ENCODE peak calls at places on chromosomes 13 and 19, in five cellular contexts. U is tibial nerve; G is lower lobe of right lung; P is lung; J is CD8-positive, alpha-beta memory T cell. Q is an unnamed sample.

GRCh38 chr19:56423276-56423984 is 19.3 kb downstream of the ZNF583 start:
- DNase-seq in P (no peak), G (no peak), U (no peak), J (no peak), Q (no peak)

GRCh38 chr13:40787062-40787461 is 2.3 kb upstream of the SLC25A15 start:
- DNase-seq in J (no peak), G (no peak), U (no peak), P (no peak), Q (no peak)

GRCh38 chr13:52195052-52195837 is 35.8 kb upstream of the NEK3 start:
- DNase-seq in J (peak; percentile 30), P (peak; percentile 69), G (peak; percentile 89), U (peak; percentile 51), Q (peak; percentile 52)

GRCh38 chr19:19134687-19135158 is 3.6 kb downstream of the TMEM161A start:
- DNase-seq in G (peak; percentile 67), U (no peak), P (no peak), J (no peak), Q (no peak)

GRCh38 chr13:51976423-51976822 is 34.8 kb downstream of the ATP7B start:
- DNase-seq in G (no peak), P (no peak), J (no peak), U (no peak), Q (no peak)

GRCh38 chr19:49790866-49791265 is 22.2 kb downstream of the FUZ start:
- DNase-seq in G (no peak), U (no peak), P (no peak), J (no peak), Q (no peak)

GRCh38 chr13:71866173-71867091 is 572 bp downstream of the DACH1 start:
- DNase-seq in U (no peak), J (no peak), G (peak; percentile 63), P (no peak), Q (peak; percentile 59)

GRCh38 chr19:44260695-44261446 is 1.2 kb downstream of the ZNF233 start:
- DNase-seq in P (no peak), G (no peak), J (no peak), U (no peak), Q (no peak)

GRCh38 chr19:15249912-15250634 is 17.8 kb upstream of the EPHX3 start:
- DNase-seq in U (no peak), P (no peak), J (no peak), G (no peak), Q (no peak)

GRCh38 chr19:46903458-46903857 is 42.7 kb downstream of the ARHGAP35 start:
- DNase-seq in J (no peak), U (no peak), P (no peak), G (no peak), Q (no peak)

GRCh38 chr19:1249298-1249989 is 1.1 kb downstream of the MIDN start:
- DNase-seq in U (peak; percentile 93), J (peak; percentile 92), G (peak; percentile 97), P (peak; percentile 91), Q (peak; percentile 91)

DNA sequence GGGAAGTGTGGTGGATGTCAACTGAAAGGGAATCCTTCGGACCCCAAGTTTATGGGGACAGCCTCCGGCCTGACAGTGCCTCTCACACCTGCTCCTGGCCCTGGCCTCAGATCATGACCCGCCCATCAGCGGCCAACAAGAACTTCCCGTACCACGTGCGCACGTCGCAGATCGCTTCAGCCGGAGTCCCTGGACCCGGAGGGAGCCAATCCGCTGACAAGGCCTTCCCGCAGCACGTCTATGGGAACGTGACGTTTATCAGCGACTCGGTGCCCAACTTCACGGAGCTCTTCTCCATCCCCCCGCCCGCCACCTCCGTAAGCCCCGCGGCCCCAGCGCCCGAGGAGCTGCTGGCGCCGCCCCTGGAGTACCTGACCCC is 2.0 kb upstream of the MEGF8 start:
- DNase-seq in U (no peak), J (no peak), P (no peak), G (no peak), Q (no peak)
- H3K4me1 ChIP-seq in U (peaks cover 41% of the 10 kb centered on the region), J (peaks cover 23% of the 10 kb centered on the region), P (no peaks in the 10 kb centered on the region), G (peaks cover 30% of the 10 kb centered on the region), Q (peaks cover 29% of the 10 kb centered on the region)

GRCh38 chr19:55227241-55228014 is 1.1 kb downstream of the TMEM86B start:
- DNase-seq in P (no peak), U (no peak), G (no peak), J (no peak), Q (no peak)

GRCh38 chr19:55229145-55229788 is 704 bp upstream of the TMEM86B start:
- DNase-seq in P (no peak), J (no peak), G (no peak), U (no peak), Q (no peak)

GRCh38 chr19:55228403-55229031 is at the start of gene TMEM86B:
- DNase-seq in J (no peak), P (no peak), U (no peak), G (no peak), Q (no peak)

GRCh38 chr19:55226788-55227187 is 1.8 kb downstream of the TMEM86B start:
- DNase-seq in U (no peak), G (no peak), P (no peak), J (no peak), Q (no peak)

DNA sequence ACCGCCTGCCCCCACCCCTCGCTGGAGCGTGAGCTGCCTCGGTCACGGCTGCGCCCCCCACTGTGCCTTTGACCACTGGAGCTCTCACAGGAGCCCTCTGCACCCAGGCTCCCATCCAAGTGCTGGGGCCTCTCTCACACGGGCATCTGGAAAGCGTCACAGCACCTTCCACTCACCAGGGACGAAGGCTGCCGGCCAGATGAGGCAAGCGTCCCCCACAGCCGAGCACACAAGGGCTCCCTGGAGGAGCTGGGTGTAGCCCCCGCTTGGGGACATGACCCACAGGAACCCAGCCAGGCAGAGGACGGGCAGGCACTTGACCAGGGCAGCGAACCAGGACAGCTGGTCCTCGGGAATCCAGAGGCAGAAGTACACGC is 560 bp downstream of the TMEM86B start:
- DNase-seq in P (no peak), G (no peak), J (no peak), U (no peak), Q (no peak)
- H3K36me3 ChIP-seq in P (peaks cover 18% of the 10 kb centered on the region), G (peaks cover 65% of the 10 kb centered on the region), J (peaks cover 27% of the 10 kb centered on the region), U (peaks cover 24% of the 10 kb centered on the region), Q (peaks cover 63% of the 10 kb centered on the region)

DNA sequence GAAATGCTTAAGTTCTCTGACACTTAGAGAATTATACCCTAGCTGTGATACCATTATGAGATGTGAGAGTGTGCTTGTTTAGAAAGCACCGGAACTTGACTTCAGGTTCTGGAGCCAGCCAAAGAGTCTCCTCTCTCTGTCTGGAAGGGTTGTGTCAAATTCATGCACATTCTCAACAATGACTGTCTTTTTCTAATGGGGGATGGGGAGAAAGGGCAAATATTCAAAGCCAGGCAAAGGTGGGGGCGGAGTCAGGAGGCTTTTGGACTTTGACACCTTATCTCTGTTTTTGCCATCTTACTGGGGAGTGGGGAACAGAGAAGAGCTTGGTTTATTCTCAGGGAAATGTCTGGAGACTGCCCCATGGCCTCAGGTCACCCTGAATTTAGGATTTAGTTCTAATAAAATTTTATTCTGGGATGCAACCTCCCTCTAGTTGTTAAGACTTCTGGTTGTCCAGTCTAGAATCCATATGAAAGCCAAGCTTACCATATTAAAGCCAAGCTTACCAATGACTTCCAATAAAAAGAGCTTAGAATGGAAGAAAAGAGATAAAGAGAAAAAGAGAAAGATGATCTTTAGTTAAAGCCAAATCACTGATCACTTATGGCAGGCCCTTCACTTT is 28.2 kb upstream of the KPNA3 start:
- DNase-seq in G (no peak), P (no peak), U (no peak), J (no peak), Q (no peak)
- H3K4me1 ChIP-seq in G (no peaks in the 10 kb centered on the region), P (no peaks in the 10 kb centered on the region), U (no peaks in the 10 kb centered on the region), J (no peaks in the 10 kb centered on the region), Q (no peaks in the 10 kb centered on the region)

GRCh38 chr19:5142725-5143097 is 173.8 kb downstream of the KDM4B start:
- DNase-seq in U (no peak), J (no peak), P (no peak), G (peak; percentile 28), Q (no peak)
- H3K36me3 ChIP-seq in U (peaks cover 18% of the 10 kb centered on the region), J (no peaks in the 10 kb centered on the region), P (peaks cover 10% of the 10 kb centered on the region), G (peaks cover 94% of the 10 kb centered on the region), Q (peaks cover 76% of the 10 kb centered on the region)

GRCh38 chr19:13023666-13024065 is 28.4 kb downstream of the NFIX start:
- DNase-seq in G (no peak), U (no peak), J (no peak), P (no peak), Q (no peak)

GRCh38 chr19:13024126-13024957 is 29.1 kb downstream of the NFIX start:
- DNase-seq in G (peak; percentile 47), U (no peak), J (no peak), P (no peak), Q (no peak)

GRCh38 chr19:13022111-13022858 is 27.0 kb downstream of the NFIX start:
- DNase-seq in P (no peak), J (no peak), U (no peak), G (peak; percentile 49), Q (peak; percentile 84)

GRCh38 chr19:13024958-13025653 is 29.8 kb downstream of the NFIX start:
- DNase-seq in G (peak; percentile 79), U (no peak), P (no peak), J (no peak), Q (no peak)

GRCh38 chr19:13022859-13023636 is 27.8 kb downstream of the NFIX start:
- DNase-seq in G (peak; percentile 78), J (no peak), U (peak; percentile 73), P (peak; percentile 73), Q (peak; percentile 93)
- H3K4me1 ChIP-seq in G (peaks cover 95% of the 10 kb centered on the region), J (peaks cover 20% of the 10 kb centered on the region), U (peaks cover 92% of the 10 kb centered on the region), P (peaks cover 15% of the 10 kb centered on the region), Q (peaks cover 18% of the 10 kb centered on the region)

GRCh38 chr19:40682431-40682964 is 8.0 kb downstream of the NUMBL start:
- DNase-seq in U (no peak), J (no peak), G (no peak), P (no peak), Q (no peak)
- H3K36me3 ChIP-seq in U (peaks cover 23% of the 10 kb centered on the region), J (no peaks in the 10 kb centered on the region), G (peaks cover 89% of the 10 kb centered on the region), P (no peaks in the 10 kb centered on the region), Q (peaks cover 85% of the 10 kb centered on the region)

GRCh38 chr13:79402679-79403078 is 3.4 kb downstream of the RBM26 start:
- DNase-seq in G (no peak), P (no peak), U (no peak), J (no peak), Q (no peak)
- H3K4me1 ChIP-seq in G (peaks cover 70% of the 10 kb centered on the region), P (peaks cover 21% of the 10 kb centered on the region), U (peaks cover 79% of the 10 kb centered on the region), J (peaks cover 65% of the 10 kb centered on the region), Q (peaks cover 37% of the 10 kb centered on the region)

GRCh38 chr19:10995926-10996600 is 35.2 kb downstream of the SMARCA4 start:
- DNase-seq in G (no peak), J (no peak), P (no peak), U (no peak), Q (no peak)

GRCh38 chr19:10998045-10998533 is 37.3 kb downstream of the SMARCA4 start:
- DNase-seq in U (peak; percentile 19), J (no peak), P (peak; percentile 37), G (no peak), Q (no peak)
- H3K36me3 ChIP-seq in U (peaks cover 10% of the 10 kb centered on the region), J (peaks cover 37% of the 10 kb centered on the region), P (peaks cover 30% of the 10 kb centered on the region), G (peaks cover 98% of the 10 kb centered on the region), Q (peaks cover 42% of the 10 kb centered on the region)

DNA sequence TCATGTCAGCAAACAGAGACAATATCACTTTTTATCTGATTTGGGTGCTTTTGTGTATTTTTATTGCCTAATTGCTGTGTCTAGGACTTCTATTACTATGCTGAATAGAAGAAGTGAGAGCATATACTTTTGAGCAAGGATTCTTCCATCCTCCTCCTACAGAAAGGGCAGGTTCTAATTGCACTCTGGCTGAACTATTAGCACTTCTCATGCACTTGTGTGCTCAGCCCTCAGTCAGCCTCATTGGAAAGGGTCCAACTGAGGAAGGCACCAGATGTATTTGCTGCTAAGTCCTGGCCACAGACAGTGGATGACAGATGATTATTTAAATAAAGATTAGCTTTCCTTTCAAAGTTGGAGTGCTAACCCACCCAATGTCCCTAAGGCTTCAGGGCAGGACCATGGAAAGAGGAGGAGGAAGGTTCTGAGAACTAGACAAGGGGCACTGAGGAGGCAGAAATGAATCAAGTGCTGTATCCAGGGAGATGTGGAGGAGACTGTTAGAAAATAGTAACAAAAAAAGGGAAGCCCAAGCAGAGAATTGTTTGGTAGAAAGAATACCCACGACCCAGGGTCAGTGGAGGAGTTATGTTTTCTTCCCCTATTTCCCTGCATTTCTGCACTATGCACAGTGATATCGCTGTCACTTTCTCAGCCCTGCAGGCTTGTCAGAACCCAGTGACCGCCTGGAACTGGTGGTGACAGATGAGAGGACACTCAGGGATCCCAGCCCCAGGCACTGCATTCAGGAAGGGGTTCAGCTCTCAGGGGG is 8.0 kb downstream of the LILRB4 start:
- DNase-seq in P (no peak), U (no peak), J (no peak), G (no peak), Q (no peak)
- H3K4me1 ChIP-seq in P (no peaks in the 10 kb centered on the region), U (no peaks in the 10 kb centered on the region), J (no peaks in the 10 kb centered on the region), G (peaks cover 5% of the 10 kb centered on the region), Q (no peaks in the 10 kb centered on the region)